ENCODE peak calls at places on chromosomes 3 and 15, in ten cellular contexts. U is pancreas; E is heart right ventricle; F is neural progenitor cell; A is left ventricle myocardium inferior; I is cardiac muscle cell; S is aorta; G is CD8-positive, alpha-beta memory T cell; K is esophagus squamous epithelium; O is AG09309. W is an unnamed sample.

GRCh38 chr3:16370872-16371740 is 106.1 kb downstream of the OXNAD1 start:
- DNase-seq in U (no peak), E (peak; percentile 21), S (peak; percentile 72), F (no peak), G (no peak), O (no peak), A (peak; percentile 53), I (no peak), K (no peak), W (no peak)

GRCh38 chr3:121758727-121759450 is 9.3 kb upstream of the GOLGB1 start:
- DNase-seq in O (no peak), A (no peak), E (no peak), S (no peak), K (no peak), I (peak; percentile 51), F (no peak), U (no peak), G (no peak), W (no peak)

GRCh38 chr3:184379375-184380209 is at the start of gene CHRD:
- DNase-seq in A (peak; percentile 58), U (peak; percentile 72), F (peak; percentile 59), E (peak; percentile 59), K (no peak), G (no peak), I (no peak), S (no peak), O (no peak), W (no peak)

GRCh38 chr3:81789686-81790085 is 28.2 kb upstream of the GBE1 start:
- DNase-seq in G (no peak), U (no peak), F (no peak), K (no peak), I (no peak), A (no peak), O (no peak), E (no peak), S (no peak), W (no peak)

GRCh38 chr15:40769310-40770146 is at the start of gene C15orf62:
- DNase-seq in U (no peak), F (no peak), S (peak; percentile 55), O (no peak), I (peak; percentile 34), G (peak; percentile 25), K (no peak), A (no peak), E (no peak), W (no peak)

GRCh38 chr3:73586628-73587027 is 38.1 kb downstream of the PDZRN3 start:
- DNase-seq in U (no peak), G (no peak), F (no peak), S (no peak), K (no peak), O (no peak), E (no peak), A (no peak), I (no peak), W (no peak)

GRCh38 chr15:79025802-79026201 is 64.8 kb downstream of the RASGRF1 start:
- DNase-seq in U (no peak), F (no peak), O (no peak), I (no peak), K (no peak), E (no peak), A (no peak), S (no peak), G (no peak), W (no peak)

GRCh38 chr3:188154758-188155574 is 1.0 kb downstream of the LPP start:
- DNase-seq in K (no peak), G (no peak), F (no peak), S (no peak), U (no peak), I (no peak), O (no peak), E (no peak), A (no peak), W (no peak)

GRCh38 chr3:102750322-102750721 is 315.5 kb downstream of the ZPLD1 start:
- DNase-seq in S (no peak), E (no peak), A (no peak), U (no peak), I (no peak), K (no peak), G (no peak), O (no peak), F (no peak), W (no peak)

GRCh38 chr3:166263460-166263859 is 426.2 kb upstream of the BCHE start:
- DNase-seq in K (no peak), I (no peak), S (no peak), E (no peak), F (no peak), O (no peak), A (no peak), U (no peak), G (no peak), W (no peak)

GRCh38 chr15:57169643-57170042 is 206.7 kb upstream of the CGNL1 start:
- DNase-seq in E (no peak), G (no peak), F (no peak), U (no peak), I (no peak), O (no peak), A (no peak), K (no peak), S (no peak), W (no peak)

GRCh38 chr3:126604691-126605090 is 46.0 kb upstream of the C3orf22 start:
- DNase-seq in G (no peak), F (no peak), S (no peak), E (no peak), A (no peak), K (no peak), U (no peak), I (no peak), O (no peak), W (no peak)

GRCh38 chr15:35719964-35720507 is 174.1 kb upstream of the DPH6 start:
- DNase-seq in G (no peak), K (no peak), F (no peak), A (no peak), O (no peak), E (no peak), S (no peak), I (no peak), U (no peak), W (no peak)

GRCh38 chr3:195072916-195073564 is 197.9 kb downstream of the XXYLT1 start:
- DNase-seq in U (no peak), I (no peak), G (no peak), F (no peak), S (peak; percentile 4), A (no peak), K (no peak), E (no peak), O (no peak), W (no peak)

GRCh38 chr3:5426094-5426883 is 238.8 kb downstream of the EDEM1 start:
- DNase-seq in G (peak; percentile 26), K (no peak), O (no peak), A (peak; percentile 66), F (peak; percentile 92), S (peak; percentile 88), E (peak; percentile 71), I (peak; percentile 65), U (peak; percentile 79), W (peak; percentile 45)

GRCh38 chr15:79884204-79884596 is 12.6 kb downstream of the MTHFS start:
- DNase-seq in E (no peak), K (no peak), G (no peak), O (no peak), S (no peak), U (no peak), I (no peak), A (no peak), F (no peak), W (no peak)

GRCh38 chr3:12990781-12991480 is 82.3 kb downstream of the IQSEC1 start:
- DNase-seq in A (no peak), U (no peak), K (no peak), S (peak; percentile 31), E (no peak), G (no peak), O (peak; percentile 67), I (peak; percentile 33), F (no peak), W (peak; percentile 52)

GRCh38 chr15:42772126-42772525 is 35.2 kb upstream of the CDAN1 start:
- DNase-seq in A (peak; percentile 20), K (no peak), U (no peak), E (peak; percentile 25), G (no peak), O (no peak), S (peak; percentile 61), F (no peak), I (peak; percentile 19), W (no peak)

DNA sequence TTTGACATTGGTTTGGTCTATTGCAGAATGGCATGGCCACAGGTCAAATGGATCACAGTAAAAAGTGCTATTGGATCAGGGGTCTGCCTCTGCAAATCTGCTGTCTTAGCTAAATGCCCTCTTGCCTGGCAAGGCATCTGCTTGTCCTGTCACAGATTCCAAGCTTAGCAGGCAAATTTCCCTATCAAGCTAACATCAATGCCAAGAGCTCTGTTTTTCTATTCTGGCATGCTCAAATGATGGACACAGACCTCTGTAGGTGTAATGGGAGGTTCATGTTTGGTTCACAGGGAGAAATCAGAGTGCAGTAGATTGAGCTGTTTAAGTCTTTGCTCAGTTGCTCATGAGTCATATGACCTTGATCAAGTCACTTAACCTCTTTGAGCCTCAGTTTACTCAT is 54.8 kb upstream of the CPB1 start:
- DNase-seq in G (no peak), U (no peak), O (no peak), F (no peak), K (no peak), S (no peak), E (no peak), I (no peak), A (no peak), W (no peak)
- H3K4me3 ChIP-seq in G (no peak overlapping the region), U (no peak overlapping the region), O (no peak overlapping the region), F (no peak overlapping the region), K (no peak overlapping the region), S (no peak overlapping the region), E (no peak overlapping the region), I (no peak overlapping the region), A (no peak overlapping the region), W (no peak overlapping the region)

GRCh38 chr15:96360581-96361308 is 30.2 kb downstream of the NR2F2 start:
- DNase-seq in U (no peak), F (peak; percentile 91), E (no peak), O (no peak), A (no peak), S (no peak), I (no peak), G (no peak), K (no peak), W (no peak)
- H3K4me3 ChIP-seq in U (peak overlapping the region; percentile 24), F (peak overlapping the region; percentile 61), E (peak overlapping the region; percentile 51), O (peak overlapping the region; percentile 41), A (peak overlapping the region; percentile 67), S (peak overlapping the region; percentile 34), I (no peak overlapping the region), G (no peak overlapping the region), K (peak overlapping the region; percentile 46), W (peak overlapping the region; percentile 42)

GRCh38 chr3:71131893-71132314 is 451.6 kb downstream of the FOXP1 start:
- DNase-seq in I (no peak), F (no peak), K (no peak), E (no peak), O (no peak), A (no peak), S (no peak), G (no peak), U (no peak), W (no peak)
- H3K4me3 ChIP-seq in I (peak overlapping the region; percentile 6), F (no peak overlapping the region), K (peak overlapping the region; percentile 44), E (peak overlapping the region; percentile 60), O (no peak overlapping the region), A (peak overlapping the region; percentile 67), S (peak overlapping the region; percentile 99), G (peak overlapping the region; percentile 61), U (no peak overlapping the region), W (no peak overlapping the region)

DNA sequence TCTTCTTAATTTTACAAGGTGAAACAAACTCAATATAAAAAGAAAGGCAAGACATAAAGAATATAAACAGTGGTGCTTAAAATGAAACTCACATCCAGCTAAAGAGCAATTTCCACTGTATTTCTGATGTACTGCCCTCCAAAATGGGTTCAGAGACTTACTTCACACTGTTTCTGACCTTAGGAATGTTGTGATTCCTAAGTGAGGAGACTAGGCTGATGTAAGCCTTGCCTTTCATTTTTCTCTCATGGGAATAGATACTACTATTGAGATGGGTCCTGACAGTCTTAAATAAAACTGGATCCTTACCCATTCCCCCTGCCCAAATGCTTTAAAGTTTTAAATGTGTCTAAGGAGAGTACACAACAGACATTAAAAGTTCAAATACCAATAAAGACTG is 86.9 kb downstream of the CBLB start:
- DNase-seq in F (no peak), S (no peak), U (no peak), G (no peak), A (no peak), O (no peak), E (no peak), I (peak; percentile 42), K (no peak), W (no peak)
- H3K4me3 ChIP-seq in F (no peak overlapping the region), S (no peak overlapping the region), U (no peak overlapping the region), G (no peak overlapping the region), A (no peak overlapping the region), O (no peak overlapping the region), E (no peak overlapping the region), I (no peak overlapping the region), K (no peak overlapping the region), W (no peak overlapping the region)